ENCODE peak calls at places on chromosomes 1 and 21, in ten cellular contexts. R is GM23338, B is adrenal gland, K is testis, D is IMR-90, S is tibial nerve, W is PC-3, I is SK-N-SH, E is pancreas, A is upper lobe of right lung. X is an unnamed sample.

GRCh38 chr1:63683759-63684158 is 90.1 kb upstream of the ROR1 start:
- DNase-seq in R (no peak), B (no peak), K (no peak), D (no peak), S (no peak), W (no peak), I (no peak), E (no peak), A (no peak), X (no peak)

GRCh38 chr1:230939806-230940489 is 38.7 kb downstream of the TTC13 start:
- DNase-seq in R (no peak), B (no peak), K (no peak), D (no peak), S (no peak), W (no peak), I (no peak), E (no peak), A (no peak), X (no peak)

GRCh38 chr1:92473781-92474495 is 12.8 kb downstream of the GFI1 start:
- DNase-seq in R (no peak), B (no peak), K (no peak), D (no peak), S (no peak), W (no peak), I (no peak), E (no peak), A (no peak), X (no peak)

GRCh38 chr1:198637915-198638437 is 864 bp upstream of the PTPRC start:
- DNase-seq in R (no peak), B (no peak), K (no peak), D (no peak), S (no peak), W (no peak), I (no peak), E (no peak), A (no peak), X (no peak)

GRCh38 chr1:93552751-93553455 is 105.0 kb downstream of the FNBP1L start:
- DNase-seq in R (peak; percentile 68), B (no peak), K (peak; percentile 55), D (peak; percentile 53), S (no peak), W (no peak), I (peak; percentile 22), E (no peak), A (no peak), X (no peak)

GRCh38 chr1:236851871-236852270 is 56.8 kb downstream of the MTR start:
- DNase-seq in R (no peak), B (no peak), K (no peak), D (peak; percentile 28), S (no peak), W (peak; percentile 27), I (no peak), E (no peak), A (no peak), X (no peak)

GRCh38 chr1:177488722-177489121 is 318.0 kb downstream of the BRINP2 start:
- DNase-seq in R (no peak), B (no peak), K (no peak), D (no peak), S (no peak), W (no peak), I (peak; percentile 39), E (no peak), A (no peak), X (no peak)

GRCh38 chr1:37477198-37477931 is 3.0 kb downstream of the ZC3H12A start:
- DNase-seq in R (peak; percentile 69), B (peak; percentile 65), K (no peak), D (peak; percentile 78), S (no peak), W (peak; percentile 57), I (peak; percentile 71), E (peak; percentile 66), A (peak; percentile 84), X (peak; percentile 41)

GRCh38 chr1:97524211-97524610 is 396.6 kb downstream of the DPYD start:
- DNase-seq in R (no peak), B (no peak), K (no peak), D (no peak), S (no peak), W (no peak), I (no peak), E (no peak), A (no peak), X (no peak)

GRCh38 chr1:2941040-2941439 is 80.2 kb upstream of the ACTRT2 start:
- DNase-seq in R (no peak), B (no peak), K (no peak), D (no peak), S (no peak), W (no peak), I (no peak), E (no peak), A (no peak), X (no peak)

GRCh38 chr1:11692899-11693590 is 1.5 kb downstream of the DRAXIN start:
- DNase-seq in R (no peak), B (peak; percentile 78), K (no peak), D (peak; percentile 77), S (no peak), W (peak; percentile 93), I (no peak), E (no peak), A (no peak), X (no peak)

GRCh38 chr1:10771789-10772188 is 24.7 kb downstream of the CASZ1 start:
- DNase-seq in R (no peak), B (no peak), K (no peak), D (no peak), S (no peak), W (no peak), I (no peak), E (no peak), A (no peak), X (no peak)

GRCh38 chr1:21939650-21940374 is 2.7 kb upstream of the HSPG2 start:
- DNase-seq in R (no peak), B (peak; percentile 92), K (peak; percentile 80), D (peak; percentile 98), S (peak; percentile 82), W (peak; percentile 93), I (peak; percentile 52), E (peak; percentile 82), A (peak; percentile 82), X (peak; percentile 86)

GRCh38 chr1:27122652-27123051 is 32.3 kb downstream of the SLC9A1 start:
- DNase-seq in R (peak; percentile 34), B (peak; percentile 93), K (no peak), D (peak; percentile 73), S (no peak), W (peak; percentile 90), I (no peak), E (peak; percentile 69), A (peak; percentile 74), X (peak; percentile 92)

GRCh38 chr21:27802816-27803475 is 836.1 kb upstream of the ADAMTS5 start:
- DNase-seq in R (peak; percentile 82), B (peak; percentile 22), K (peak; percentile 64), D (peak; percentile 31), S (no peak), W (peak; percentile 70), I (peak; percentile 27), E (peak; percentile 28), A (no peak), X (no peak)

GRCh38 chr1:67896826-67897225 is 63.6 kb upstream of the GNG12 start:
- DNase-seq in R (no peak), B (no peak), K (no peak), D (no peak), S (no peak), W (no peak), I (no peak), E (peak; percentile 28), A (no peak), X (no peak)

GRCh38 chr1:67894981-67895735 is 61.9 kb upstream of the GNG12 start:
- DNase-seq in R (no peak), B (no peak), K (no peak), D (no peak), S (no peak), W (no peak), I (no peak), E (no peak), A (no peak), X (no peak)

GRCh38 chr1:67893126-67893495 is 59.8 kb upstream of the GNG12 start:
- DNase-seq in R (peak; percentile 15), B (no peak), K (no peak), D (no peak), S (no peak), W (no peak), I (no peak), E (no peak), A (no peak), X (no peak)

GRCh38 chr1:67897270-67897949 is 64.1 kb upstream of the GNG12 start:
- DNase-seq in R (no peak), B (no peak), K (no peak), D (peak; percentile 72), S (no peak), W (no peak), I (no peak), E (no peak), A (no peak), X (no peak)

GRCh38 chr1:67898033-67898726 is 64.9 kb upstream of the GNG12 start:
- DNase-seq in R (peak; percentile 19), B (no peak), K (no peak), D (peak; percentile 52), S (no peak), W (no peak), I (no peak), E (no peak), A (no peak), X (no peak)
- H3K4me1 ChIP-seq in R (no peaks in the 10 kb centered on the region), B (no peaks in the 10 kb centered on the region), K (no peaks in the 10 kb centered on the region), D (peaks cover 11% of the 10 kb centered on the region), S (no peaks in the 10 kb centered on the region), W (no peaks in the 10 kb centered on the region), I (peaks cover 9% of the 10 kb centered on the region), E (no peaks in the 10 kb centered on the region), A (no peaks in the 10 kb centered on the region), X (no peaks in the 10 kb centered on the region)

DNA sequence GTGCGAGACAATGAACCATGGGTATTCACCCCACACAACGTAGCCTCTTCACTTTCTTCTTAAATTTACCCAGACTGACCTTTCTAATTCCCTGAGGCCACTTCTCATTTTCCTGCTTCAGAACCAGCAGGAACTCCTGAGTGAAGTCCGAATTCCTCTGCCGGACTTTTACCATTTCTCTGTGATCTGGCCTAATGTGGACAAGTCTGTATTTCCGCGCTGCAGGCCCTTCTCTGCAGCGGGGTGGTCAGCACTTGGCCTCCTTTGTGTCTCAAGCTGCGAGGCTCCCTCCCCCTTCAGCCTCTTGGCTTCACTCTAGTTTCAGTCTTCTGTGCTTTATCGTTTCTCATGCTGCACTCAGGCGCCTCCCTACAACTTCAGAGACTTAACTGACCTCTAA is 9.4 kb upstream of the CTBS start:
- DNase-seq in R (no peak), B (no peak), K (peak; percentile 46), D (no peak), S (no peak), W (no peak), I (no peak), E (no peak), A (no peak), X (no peak)
- H3K27ac ChIP-seq in R (no peak overlapping the region), B (no peak overlapping the region), K (no peak overlapping the region), D (no peak overlapping the region), S (no peak overlapping the region), W (no peak overlapping the region), I (peak overlapping the region; percentile 61), E (no peak overlapping the region), A (no peak overlapping the region), X (no peak overlapping the region)

GRCh38 chr1:192529031-192529755 is 46.4 kb upstream of the RGS1 start:
- DNase-seq in R (peak; percentile 21), B (no peak), K (no peak), D (no peak), S (no peak), W (no peak), I (no peak), E (no peak), A (no peak), X (no peak)
- TF ChIP-seq CTCF in R (no peak), B (no peak), K (no peak), D (no peak), S (no peak), W (no peak), I (no peak), E (no peak), A (no peak), X (no peak)

GRCh38 chr1:43348343-43348808 is 10.4 kb upstream of the CDC20 start:
- DNase-seq in R (no peak), B (no peak), K (no peak), D (no peak), S (no peak), W (no peak), I (no peak), E (no peak), A (no peak), X (no peak)
- H3K4me1 ChIP-seq in R (peaks cover 20% of the 10 kb centered on the region), B (peaks cover 20% of the 10 kb centered on the region), K (no peaks in the 10 kb centered on the region), D (peaks cover 18% of the 10 kb centered on the region), S (no peaks in the 10 kb centered on the region), W (peaks cover 46% of the 10 kb centered on the region), I (peaks cover 13% of the 10 kb centered on the region), E (peaks cover 10% of the 10 kb centered on the region), A (no peaks in the 10 kb centered on the region), X (peaks cover 16% of the 10 kb centered on the region)